ENCODE peak calls at places on chromosomes 5 and 9, in four cellular contexts. One of them, this sample, is unnamed.

GRCh38 chr9:72454871-72455471 is 66.4 kb upstream of the TMC1 start:
- DNase-seq in K562: no peak
- DNase-seq in GM12878: no peak
- DNase-seq in H1: peak
- DNase-seq in this sample: peak

GRCh38 chr9:73806876-73807275 is 655.2 kb downstream of the ANXA1 start:
- DNase-seq in K562: no peak
- DNase-seq in GM12878: no peak
- DNase-seq in H1: no peak
- DNase-seq in this sample: no peak

GRCh38 chr9:134454386-134454978 is 128.2 kb downstream of the RXRA start:
- DNase-seq in H1: no peak
- DNase-seq in K562: no peak
- DNase-seq in GM12878: no peak
- DNase-seq in this sample: no peak

GRCh38 chr9:127637322-127637847 is 25.3 kb downstream of the STXBP1 start:
- DNase-seq in GM12878: no peak
- DNase-seq in H1: no peak
- DNase-seq in K562: peak
- DNase-seq in this sample: peak

GRCh38 chr9:78296208-78296892 is 575 bp upstream of the PSAT1 start:
- DNase-seq in H1: no peak
- DNase-seq in GM12878: no peak
- DNase-seq in K562: no peak
- DNase-seq in this sample: peak

GRCh38 chr5:78405820-78406750 is 45.7 kb downstream of the SCAMP1 start:
- DNase-seq in GM12878: peak
- DNase-seq in H1: no peak
- DNase-seq in K562: no peak
- DNase-seq in this sample: no peak

GRCh38 chr9:128553695-128554094 is 1.3 kb downstream of the SPTAN1 start:
- DNase-seq in K562: no peak
- DNase-seq in H1: no peak
- DNase-seq in GM12878: no peak
- DNase-seq in this sample: no peak

GRCh38 chr9:72560086-72560485 is 38.7 kb downstream of the TMC1 start:
- DNase-seq in H1: no peak
- DNase-seq in K562: no peak
- DNase-seq in GM12878: no peak
- DNase-seq in this sample: no peak

GRCh38 chr9:128723352-128723865 is 518 bp downstream of the ZDHHC12 start:
- DNase-seq in GM12878: no peak
- DNase-seq in H1: no peak
- DNase-seq in K562: peak
- DNase-seq in this sample: no peak

GRCh38 chr9:124297553-124297905 is 39.8 kb downstream of the NEK6 start:
- DNase-seq in GM12878: no peak
- DNase-seq in K562: no peak
- DNase-seq in H1: peak
- DNase-seq in this sample: peak

GRCh38 chr5:6829150-6829784 is 116.0 kb downstream of the TENT4A start:
- DNase-seq in GM12878: peak
- DNase-seq in H1: no peak
- DNase-seq in K562: no peak
- DNase-seq in this sample: no peak

GRCh38 chr5:173669483-173669882 is 53.0 kb upstream of the BOD1 start:
- DNase-seq in K562: no peak
- DNase-seq in GM12878: no peak
- DNase-seq in H1: no peak
- DNase-seq in this sample: no peak

GRCh38 chr9:77712533-77713130 is 64.5 kb upstream of the GNA14 start:
- DNase-seq in GM12878: no peak
- DNase-seq in K562: no peak
- DNase-seq in H1: no peak
- DNase-seq in this sample: peak

GRCh38 chr9:135464181-135464580 is 15.4 kb upstream of the PPP1R26 start:
- DNase-seq in K562: no peak
- DNase-seq in H1: no peak
- DNase-seq in GM12878: no peak
- DNase-seq in this sample: no peak

GRCh38 chr9:21096172-21096900 is 18.6 kb upstream of the IFNB1 start:
- DNase-seq in H1: no peak
- DNase-seq in K562: no peak
- DNase-seq in GM12878: peak
- DNase-seq in this sample: no peak

GRCh38 chr5:102554092-102554491 is 55.3 kb upstream of the SLCO6A1 start:
- DNase-seq in H1: no peak
- DNase-seq in GM12878: no peak
- DNase-seq in K562: no peak
- DNase-seq in this sample: no peak

DNA sequence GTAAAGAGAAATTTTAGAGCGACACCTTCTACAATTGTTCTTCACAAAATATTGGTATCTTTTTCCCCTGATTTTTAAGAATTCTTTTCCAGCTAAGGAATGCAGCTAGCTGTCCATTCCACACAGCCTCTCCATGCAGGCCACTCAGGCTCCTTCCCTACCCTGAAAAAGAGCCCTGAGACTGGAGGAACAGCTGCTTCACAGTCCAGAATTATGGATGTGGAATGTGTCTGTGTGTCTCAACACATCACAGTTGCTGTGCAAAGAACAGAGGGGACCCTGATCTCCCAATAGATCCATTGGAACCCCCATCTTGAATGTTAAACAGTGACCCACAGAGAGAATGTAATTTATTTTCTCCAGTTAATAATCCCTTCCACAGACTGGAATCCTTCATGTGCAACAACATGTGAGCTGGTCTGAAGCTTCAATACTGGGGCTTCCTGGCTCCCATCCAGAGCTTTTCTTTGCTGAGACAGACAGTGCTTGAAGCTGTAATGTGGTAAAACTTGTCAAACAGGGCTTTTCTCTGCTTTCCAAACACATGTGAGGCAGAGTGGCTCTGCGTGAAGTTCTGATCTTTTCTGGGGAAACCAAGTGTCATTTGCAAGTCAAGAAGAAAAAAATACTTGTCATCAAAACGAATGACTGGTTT is 53.3 kb upstream of the SMC5 start:
- DNase-seq in GM12878: no peak
- DNase-seq in K562: no peak
- DNase-seq in H1: no peak
- DNase-seq in this sample: no peak
- TF ChIP-seq CBX5 in GM12878: no peak
- TF ChIP-seq CBX5 in K562: no peak
- TF ChIP-seq CBX5 in H1: no peak
- TF ChIP-seq CBX5 in this sample: no peak

GRCh38 chr5:3602713-3603502 is 7.3 kb downstream of the IRX1 start:
- DNase-seq in H1: no peak
- DNase-seq in GM12878: no peak
- DNase-seq in K562: peak
- DNase-seq in this sample: peak

GRCh38 chr5:3601929-3602712 is 6.5 kb downstream of the IRX1 start:
- DNase-seq in K562: no peak
- DNase-seq in H1: no peak
- DNase-seq in GM12878: no peak
- DNase-seq in this sample: no peak

GRCh38 chr5:3599283-3600105 is 3.9 kb downstream of the IRX1 start:
- DNase-seq in K562: no peak
- DNase-seq in GM12878: no peak
- DNase-seq in H1: no peak
- DNase-seq in this sample: no peak

GRCh38 chr5:3600106-3600997 is 4.7 kb downstream of the IRX1 start:
- DNase-seq in K562: no peak
- DNase-seq in H1: no peak
- DNase-seq in GM12878: no peak
- DNase-seq in this sample: no peak

DNA sequence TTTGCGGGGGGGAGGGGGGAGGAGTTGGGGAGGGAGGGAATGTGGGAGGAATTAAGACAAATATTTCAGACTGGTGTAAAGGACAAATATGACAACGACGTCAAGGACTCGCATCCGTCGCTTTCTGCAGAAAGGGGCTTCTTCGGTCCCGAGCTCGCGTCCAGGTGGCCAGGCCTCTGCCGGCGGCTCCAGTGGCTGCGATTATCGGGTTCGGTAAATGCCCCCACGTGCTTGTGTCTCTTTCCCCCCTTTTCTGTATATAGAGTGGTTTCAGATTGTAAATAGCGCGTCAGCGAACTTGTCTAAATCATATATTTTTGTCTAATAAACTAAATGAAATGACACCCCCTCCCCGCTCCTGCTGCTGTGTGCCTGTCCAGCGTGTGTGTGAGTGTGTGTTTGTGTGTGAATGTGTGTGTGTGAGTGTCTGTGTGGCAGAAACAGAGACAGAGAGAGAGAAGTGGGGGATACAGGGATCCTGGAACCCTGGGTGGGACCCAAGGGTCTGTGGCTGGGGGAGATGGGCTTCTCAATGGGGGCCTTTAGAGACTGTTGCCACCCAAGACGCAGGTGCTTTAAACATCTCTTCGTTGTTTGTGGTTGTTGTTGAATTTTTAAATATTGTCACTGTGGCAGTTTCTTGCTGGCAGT is 5.6 kb downstream of the IRX1 start:
- DNase-seq in K562: no peak
- DNase-seq in H1: no peak
- DNase-seq in GM12878: no peak
- DNase-seq in this sample: no peak
- H3K9ac ChIP-seq in K562: no peak
- H3K9ac ChIP-seq in H1: no peak
- H3K9ac ChIP-seq in GM12878: no peak
- H3K9ac ChIP-seq in this sample: no peak

DNA sequence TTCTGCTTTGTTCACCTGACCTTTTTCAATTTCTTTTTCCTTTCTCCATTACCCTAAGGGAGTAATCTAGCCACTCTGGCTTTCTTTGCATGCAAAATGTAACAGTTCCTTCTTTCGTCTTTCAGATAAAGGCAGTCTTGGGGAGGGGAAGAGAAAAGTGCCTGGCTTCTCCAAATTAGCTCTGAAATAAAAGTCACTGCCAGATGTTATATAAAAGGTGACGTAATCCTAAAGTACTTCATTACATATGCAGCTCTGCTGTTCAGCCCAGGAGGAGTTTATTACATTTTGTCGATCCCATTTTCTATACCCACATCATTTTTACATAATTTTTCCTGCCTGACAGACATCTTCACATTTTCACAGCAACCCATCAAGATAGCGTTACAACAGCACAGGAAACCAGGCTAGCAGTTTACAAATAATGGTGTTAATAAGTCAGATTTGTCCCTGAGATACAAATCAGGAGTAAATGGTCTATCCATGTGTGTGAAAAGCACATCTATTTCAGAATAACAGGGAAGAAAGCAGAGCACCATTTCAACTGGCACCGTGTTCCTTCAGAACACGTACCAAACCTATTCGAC is 86.6 kb upstream of the SLC30A5 start:
- DNase-seq in GM12878: no peak
- DNase-seq in H1: no peak
- DNase-seq in K562: no peak
- DNase-seq in this sample: no peak
- TF ChIP-seq CBX5 in GM12878: no peak
- TF ChIP-seq CBX5 in H1: no peak
- TF ChIP-seq CBX5 in K562: no peak
- TF ChIP-seq CBX5 in this sample: no peak

GRCh38 chr9:99868845-99869244 is 37.6 kb upstream of the STX17 start:
- DNase-seq in H1: no peak
- DNase-seq in K562: no peak
- DNase-seq in GM12878: peak
- DNase-seq in this sample: no peak

GRCh38 chr9:99863955-99864354 is 42.3 kb downstream of the NR4A3 start:
- DNase-seq in H1: no peak
- DNase-seq in GM12878: no peak
- DNase-seq in K562: no peak
- DNase-seq in this sample: no peak

GRCh38 chr9:99867536-99867935 is 38.9 kb upstream of the STX17 start:
- DNase-seq in GM12878: no peak
- DNase-seq in K562: no peak
- DNase-seq in H1: no peak
- DNase-seq in this sample: no peak

GRCh38 chr9:99867968-99868367 is 38.5 kb upstream of the STX17 start:
- DNase-seq in K562: no peak
- DNase-seq in GM12878: no peak
- DNase-seq in H1: no peak
- DNase-seq in this sample: no peak

DNA sequence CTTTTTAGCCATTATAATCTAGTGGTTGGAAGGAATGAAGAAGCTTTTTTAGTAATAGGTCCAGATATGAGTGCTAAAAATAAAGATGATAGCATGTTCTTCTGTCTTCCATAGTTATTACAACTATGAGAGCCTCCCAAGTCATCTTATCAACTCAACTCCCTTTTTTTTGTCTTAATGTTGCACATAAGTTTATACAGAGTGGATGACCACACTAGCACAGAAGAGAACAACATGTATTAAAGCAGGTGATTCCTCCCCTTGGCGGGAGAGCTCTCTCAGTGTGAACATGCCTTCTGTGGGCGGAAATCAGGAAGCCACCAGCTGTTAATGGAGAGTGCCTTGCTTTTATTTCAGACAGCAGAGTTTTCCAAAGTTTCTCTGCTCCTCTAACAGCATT is 40.1 kb upstream of the STX17 start:
- DNase-seq in K562: no peak
- DNase-seq in GM12878: no peak
- DNase-seq in H1: no peak
- DNase-seq in this sample: no peak
- H3K9ac ChIP-seq in K562: no peak
- H3K9ac ChIP-seq in GM12878: no peak
- H3K9ac ChIP-seq in H1: no peak
- H3K9ac ChIP-seq in this sample: no peak

GRCh38 chr9:31188496-31188895 is 1195.9 kb upstream of the ACO1 start:
- DNase-seq in GM12878: no peak
- DNase-seq in K562: no peak
- DNase-seq in H1: no peak
- DNase-seq in this sample: no peak

GRCh38 chr9:31183866-31184265 is 1200.6 kb upstream of the ACO1 start:
- DNase-seq in H1: no peak
- DNase-seq in K562: no peak
- DNase-seq in GM12878: no peak
- DNase-seq in this sample: no peak

GRCh38 chr9:31185831-31186230 is 1198.6 kb upstream of the ACO1 start:
- DNase-seq in H1: no peak
- DNase-seq in K562: no peak
- DNase-seq in GM12878: no peak
- DNase-seq in this sample: no peak
- TF ChIP-seq CBX5 in H1: no peak
- TF ChIP-seq CBX5 in K562: no peak
- TF ChIP-seq CBX5 in GM12878: no peak
- TF ChIP-seq CBX5 in this sample: no peak

This sample was measured in HepG2.